ENCODE peak calls at places on chromosomes 7 and 10, in four cellular contexts. One of them, this sample, is unnamed. For H3K36me3, the result is how much of the 10 kb centered on the place peaks cover.

GRCh38 chr7:92614586-92615237 is 24.5 kb upstream of the FAM133B start:
- DNase-seq in SK-N-SH: peak
- DNase-seq in upper lobe of right lung: no peak
- DNase-seq in mucosa of descending colon: peak
- DNase-seq in this sample: peak

GRCh38 chr7:28684729-28685211 is 272.5 kb downstream of the CREB5 start:
- DNase-seq in SK-N-SH: no peak
- DNase-seq in upper lobe of right lung: no peak
- DNase-seq in mucosa of descending colon: no peak
- DNase-seq in this sample: no peak

GRCh38 chr7:134547738-134548054 is 1.2 kb upstream of the AKR1B15 start:
- DNase-seq in SK-N-SH: no peak
- DNase-seq in upper lobe of right lung: peak
- DNase-seq in mucosa of descending colon: peak
- DNase-seq in this sample: no peak

GRCh38 chr7:152081088-152081487 is 55.6 kb downstream of the GALNT11 start:
- DNase-seq in SK-N-SH: no peak
- DNase-seq in upper lobe of right lung: no peak
- DNase-seq in mucosa of descending colon: no peak
- DNase-seq in this sample: no peak

GRCh38 chr7:128404826-128405344 is 4.9 kb downstream of the IMPDH1 start:
- DNase-seq in SK-N-SH: peak
- DNase-seq in upper lobe of right lung: no peak
- DNase-seq in mucosa of descending colon: no peak
- DNase-seq in this sample: no peak

GRCh38 chr10:74930962-74931361 is 104.6 kb downstream of the KAT6B start:
- DNase-seq in SK-N-SH: no peak
- DNase-seq in upper lobe of right lung: no peak
- DNase-seq in mucosa of descending colon: no peak
- DNase-seq in this sample: no peak

GRCh38 chr7:80783688-80784327 is 135.0 kb downstream of the SEMA3C start:
- DNase-seq in SK-N-SH: no peak
- DNase-seq in upper lobe of right lung: no peak
- DNase-seq in mucosa of descending colon: no peak
- DNase-seq in this sample: no peak

GRCh38 chr7:158384746-158385145 is 202.9 kb downstream of the PTPRN2 start:
- DNase-seq in SK-N-SH: no peak
- DNase-seq in upper lobe of right lung: no peak
- DNase-seq in mucosa of descending colon: no peak
- DNase-seq in this sample: no peak

GRCh38 chr7:95933618-95934017 is 161.3 kb downstream of the DYNC1I1 start:
- DNase-seq in SK-N-SH: no peak
- DNase-seq in upper lobe of right lung: no peak
- DNase-seq in mucosa of descending colon: no peak
- DNase-seq in this sample: no peak

DNA sequence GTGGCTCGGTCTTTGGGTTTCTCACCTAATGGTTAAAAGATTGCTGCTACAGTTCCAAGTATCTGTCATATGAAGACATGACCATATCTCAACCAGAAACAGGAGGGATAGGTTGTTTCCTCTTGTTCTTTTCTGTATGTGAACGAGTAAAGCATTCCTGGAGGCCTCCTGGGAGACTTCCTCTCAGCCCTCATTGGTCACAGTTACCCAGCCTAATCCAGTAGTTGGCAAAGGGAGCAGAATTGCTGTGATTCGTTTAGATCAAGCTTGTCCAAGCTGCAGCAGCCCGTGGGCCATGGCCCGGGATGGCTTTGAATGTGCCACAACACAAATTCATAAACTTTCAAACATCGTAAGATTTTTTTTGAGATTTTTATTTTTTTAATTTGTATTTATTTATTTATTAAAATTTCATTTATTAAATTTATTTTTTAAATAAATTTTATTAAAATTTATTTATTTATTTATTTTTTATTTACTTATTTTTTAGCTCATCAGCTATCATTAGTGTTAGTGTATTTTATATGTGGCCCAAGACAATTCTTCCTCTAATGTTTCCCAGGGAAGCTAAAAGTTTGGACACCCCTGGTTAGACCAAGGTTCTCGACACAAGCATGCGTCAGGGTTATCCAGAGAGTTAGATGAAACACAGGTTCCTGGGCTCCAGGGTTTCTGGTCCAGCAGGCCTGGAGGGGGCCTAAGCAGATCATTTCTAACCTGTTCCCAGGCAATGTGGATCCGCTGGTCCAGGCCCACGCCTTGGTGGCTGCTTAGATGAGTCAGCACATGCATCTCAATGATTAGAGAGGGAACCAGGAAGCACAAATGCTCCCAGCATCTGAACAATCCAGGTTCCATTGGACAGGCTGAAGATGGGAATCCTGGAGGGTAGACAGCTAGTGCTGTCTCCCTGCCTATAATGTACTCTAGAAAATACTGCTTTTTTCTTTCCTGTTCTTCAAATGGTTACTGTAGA is 25.6 kb downstream of the CDC123 start:
- DNase-seq in SK-N-SH: no peak
- DNase-seq in upper lobe of right lung: no peak
- DNase-seq in mucosa of descending colon: no peak
- DNase-seq in this sample: peak
- H3K36me3 ChIP-seq in SK-N-SH: under half
- H3K36me3 ChIP-seq in upper lobe of right lung: half or more
- H3K36me3 ChIP-seq in mucosa of descending colon: under half
- H3K36me3 ChIP-seq in this sample: half or more

GRCh38 chr7:99326408-99326782 is 697 bp downstream of the ARPC1A start:
- DNase-seq in SK-N-SH: no peak
- DNase-seq in upper lobe of right lung: no peak
- DNase-seq in mucosa of descending colon: no peak
- DNase-seq in this sample: no peak

GRCh38 chr7:99320371-99320770 is 5.3 kb upstream of the ARPC1A start:
- DNase-seq in SK-N-SH: no peak
- DNase-seq in upper lobe of right lung: no peak
- DNase-seq in mucosa of descending colon: no peak
- DNase-seq in this sample: no peak

GRCh38 chr7:99325597-99326407 is at the start of gene ARPC1A:
- DNase-seq in SK-N-SH: peak
- DNase-seq in upper lobe of right lung: peak
- DNase-seq in mucosa of descending colon: peak
- DNase-seq in this sample: peak

GRCh38 chr7:99324966-99325596 is 617 bp upstream of the ARPC1A start:
- DNase-seq in SK-N-SH: peak
- DNase-seq in upper lobe of right lung: no peak
- DNase-seq in mucosa of descending colon: peak
- DNase-seq in this sample: no peak

GRCh38 chr7:99324559-99324958 is 1.1 kb upstream of the ARPC1A start:
- DNase-seq in SK-N-SH: no peak
- DNase-seq in upper lobe of right lung: no peak
- DNase-seq in mucosa of descending colon: no peak
- DNase-seq in this sample: no peak
- H3K4me3 ChIP-seq in SK-N-SH: peak
- H3K4me3 ChIP-seq in upper lobe of right lung: no peak
- H3K4me3 ChIP-seq in mucosa of descending colon: no peak
- H3K4me3 ChIP-seq in this sample: peak

GRCh38 chr7:5357951-5358350 is 65.7 kb downstream of the TNRC18 start:
- DNase-seq in SK-N-SH: no peak
- DNase-seq in upper lobe of right lung: no peak
- DNase-seq in mucosa of descending colon: no peak
- DNase-seq in this sample: no peak

GRCh38 chr7:5360971-5361370 is 62.7 kb downstream of the TNRC18 start:
- DNase-seq in SK-N-SH: no peak
- DNase-seq in upper lobe of right lung: no peak
- DNase-seq in mucosa of descending colon: no peak
- DNase-seq in this sample: no peak

GRCh38 chr7:5361446-5362155 is 62.0 kb downstream of the TNRC18 start:
- DNase-seq in SK-N-SH: no peak
- DNase-seq in upper lobe of right lung: no peak
- DNase-seq in mucosa of descending colon: no peak
- DNase-seq in this sample: no peak

GRCh38 chr7:5360451-5360850 is 63.2 kb downstream of the TNRC18 start:
- DNase-seq in SK-N-SH: no peak
- DNase-seq in upper lobe of right lung: no peak
- DNase-seq in mucosa of descending colon: peak
- DNase-seq in this sample: no peak

DNA sequence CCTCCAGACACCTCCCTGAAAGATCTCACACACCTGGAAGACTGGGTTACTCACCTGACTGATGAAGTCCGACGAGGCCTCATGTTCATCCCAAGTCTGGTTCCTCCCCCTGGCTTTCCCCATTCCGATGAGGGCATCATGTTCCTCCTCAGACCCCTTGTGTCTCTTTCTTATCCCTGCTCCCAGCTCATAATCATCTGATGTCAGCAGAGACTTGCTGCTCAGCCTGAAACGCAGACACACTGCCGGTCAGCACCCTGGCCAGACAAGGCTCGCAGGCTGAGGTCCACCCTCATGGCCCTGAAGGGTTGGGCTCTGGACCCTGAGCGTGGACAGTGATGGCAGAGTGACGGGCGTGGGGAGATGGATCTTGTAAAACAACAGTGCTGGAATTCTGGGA is 64.3 kb downstream of the TNRC18 start:
- DNase-seq in SK-N-SH: no peak
- DNase-seq in upper lobe of right lung: no peak
- DNase-seq in mucosa of descending colon: no peak
- DNase-seq in this sample: no peak
- H3K36me3 ChIP-seq in SK-N-SH: half or more
- H3K36me3 ChIP-seq in upper lobe of right lung: half or more
- H3K36me3 ChIP-seq in mucosa of descending colon: under half
- H3K36me3 ChIP-seq in this sample: under half

GRCh38 chr10:73357821-73358220 is 843 bp downstream of the CFAP70 start:
- DNase-seq in SK-N-SH: no peak
- DNase-seq in upper lobe of right lung: no peak
- DNase-seq in mucosa of descending colon: no peak
- DNase-seq in this sample: no peak
- H3K4me3 ChIP-seq in SK-N-SH: peak
- H3K4me3 ChIP-seq in upper lobe of right lung: peak
- H3K4me3 ChIP-seq in mucosa of descending colon: peak
- H3K4me3 ChIP-seq in this sample: peak

GRCh38 chr7:155647734-155648133 is 3.3 kb downstream of the RBM33 start:
- DNase-seq in SK-N-SH: no peak
- DNase-seq in upper lobe of right lung: no peak
- DNase-seq in mucosa of descending colon: no peak
- DNase-seq in this sample: no peak

GRCh38 chr7:155648752-155649339 is 4.4 kb downstream of the RBM33 start:
- DNase-seq in SK-N-SH: no peak
- DNase-seq in upper lobe of right lung: no peak
- DNase-seq in mucosa of descending colon: no peak
- DNase-seq in this sample: no peak

GRCh38 chr7:155645652-155646051 is 1.2 kb downstream of the RBM33 start:
- DNase-seq in SK-N-SH: no peak
- DNase-seq in upper lobe of right lung: no peak
- DNase-seq in mucosa of descending colon: no peak
- DNase-seq in this sample: no peak

GRCh38 chr7:155646669-155647068 is 2.2 kb downstream of the RBM33 start:
- DNase-seq in SK-N-SH: no peak
- DNase-seq in upper lobe of right lung: no peak
- DNase-seq in mucosa of descending colon: no peak
- DNase-seq in this sample: no peak

DNA sequence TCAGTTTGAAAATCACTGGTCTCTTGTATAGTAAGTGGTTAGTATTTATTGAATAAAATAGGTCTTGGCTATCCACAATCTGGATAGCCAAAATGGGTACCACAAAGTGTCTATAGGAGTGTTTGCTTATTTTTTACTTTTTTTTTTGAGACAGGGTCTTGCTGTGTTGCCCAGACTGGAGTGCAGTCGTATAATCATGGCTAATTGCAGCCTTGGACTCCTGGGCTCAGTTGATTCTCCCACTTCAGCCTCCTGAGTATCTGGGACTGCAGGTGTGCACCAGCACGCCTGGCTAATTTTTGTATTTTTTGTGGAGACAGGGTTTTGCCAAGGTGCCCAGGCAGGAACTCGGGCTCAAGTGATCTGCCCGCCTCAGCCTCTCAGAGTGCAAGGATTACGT is 2.8 kb downstream of the RBM33 start:
- DNase-seq in SK-N-SH: no peak
- DNase-seq in upper lobe of right lung: no peak
- DNase-seq in mucosa of descending colon: no peak
- DNase-seq in this sample: no peak
- H3K36me3 ChIP-seq in SK-N-SH: under half
- H3K36me3 ChIP-seq in upper lobe of right lung: under half
- H3K36me3 ChIP-seq in mucosa of descending colon: under half
- H3K36me3 ChIP-seq in this sample: under half

DNA sequence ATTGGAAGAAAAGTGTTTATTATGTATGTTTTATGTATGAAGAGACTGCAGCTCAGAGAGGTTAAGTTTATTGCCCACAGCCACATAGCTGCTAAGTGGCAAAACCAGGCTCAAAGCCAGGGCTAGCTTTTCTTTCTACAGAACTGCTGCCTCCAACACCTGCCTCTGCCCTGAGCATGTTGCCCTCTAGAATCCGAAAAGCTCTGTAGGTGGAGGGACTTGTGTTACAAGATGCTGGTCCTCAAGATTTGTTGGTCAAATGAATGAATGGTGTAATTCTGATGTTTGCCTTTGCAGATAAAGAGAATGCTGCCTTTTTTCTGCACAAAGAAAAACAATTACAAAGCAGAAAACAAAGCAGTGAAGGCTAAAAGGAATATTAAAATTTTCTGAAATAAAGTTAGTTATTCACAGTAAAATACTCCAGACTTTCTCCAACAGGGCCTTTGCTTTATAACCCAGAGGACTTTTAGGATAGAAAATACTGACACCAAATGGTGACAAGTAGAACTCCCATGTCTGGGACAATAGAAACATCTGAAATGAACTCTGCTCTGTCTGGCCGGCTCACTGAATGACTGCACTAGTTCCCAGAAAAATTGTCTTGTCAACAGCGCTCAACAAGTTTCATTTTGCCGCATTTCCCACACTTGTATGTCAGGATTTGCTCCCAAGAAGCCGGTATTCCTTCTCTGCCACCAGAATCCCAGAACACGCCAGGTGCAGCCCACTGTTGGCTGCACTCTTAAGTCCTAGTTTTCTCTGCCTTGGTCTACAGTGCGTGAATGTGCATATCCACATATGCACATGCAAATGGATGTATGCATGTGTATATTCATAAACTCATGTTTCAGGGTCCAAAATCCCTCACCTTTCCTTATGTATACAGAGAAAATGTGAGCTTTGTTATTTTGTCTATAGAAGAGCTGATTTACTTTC is 11.0 kb upstream of the DNTT start:
- DNase-seq in SK-N-SH: peak
- DNase-seq in upper lobe of right lung: no peak
- DNase-seq in mucosa of descending colon: no peak
- DNase-seq in this sample: no peak
- H3K4me3 ChIP-seq in SK-N-SH: peak
- H3K4me3 ChIP-seq in upper lobe of right lung: no peak
- H3K4me3 ChIP-seq in mucosa of descending colon: no peak
- H3K4me3 ChIP-seq in this sample: no peak

GRCh38 chr7:23267357-23267756 is 20.8 kb downstream of the GPNMB start:
- DNase-seq in SK-N-SH: no peak
- DNase-seq in upper lobe of right lung: no peak
- DNase-seq in mucosa of descending colon: no peak
- DNase-seq in this sample: no peak
- H3K36me3 ChIP-seq in SK-N-SH: under half
- H3K36me3 ChIP-seq in upper lobe of right lung: under half
- H3K36me3 ChIP-seq in mucosa of descending colon: under half
- H3K36me3 ChIP-seq in this sample: under half

DNA sequence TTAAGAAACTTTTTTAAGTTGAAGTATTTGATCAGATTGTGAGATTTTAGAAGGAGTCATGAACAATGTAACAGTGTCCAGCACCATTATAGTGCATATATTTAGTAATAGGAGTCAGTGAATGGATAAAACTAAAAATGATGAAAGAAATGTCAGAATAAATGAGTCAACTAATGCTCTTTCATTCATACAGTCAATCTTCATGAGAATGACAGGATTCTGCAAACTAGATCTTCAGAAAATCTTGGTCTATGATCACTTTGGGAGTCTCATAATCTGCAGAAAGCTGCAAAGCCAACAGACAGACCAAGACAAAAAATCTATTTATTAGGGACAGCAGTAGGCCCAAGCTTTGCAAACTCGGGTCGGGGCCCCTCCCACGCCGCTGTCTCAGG is 710 bp downstream of the RNLS start:
- DNase-seq in SK-N-SH: no peak
- DNase-seq in upper lobe of right lung: no peak
- DNase-seq in mucosa of descending colon: no peak
- DNase-seq in this sample: no peak
- H3K4me3 ChIP-seq in SK-N-SH: no peak
- H3K4me3 ChIP-seq in upper lobe of right lung: peak
- H3K4me3 ChIP-seq in mucosa of descending colon: peak
- H3K4me3 ChIP-seq in this sample: no peak